ENCODE peak calls at places on chromosomes 3 and 15, in ten cellular contexts. D is B cell; C is iPS-NIHi11; W is gastrocnemius medialis; Z is hypothalamus; G is amniotic stem cell; N is type B pancreatic cell; S is CD8-positive, alpha-beta T cell; V is ELF-1; T is H54. E is an unnamed sample.

GRCh38 chr3:170517251-170517945 is 68.5 kb downstream of the SLC7A14 start:
- DNase-seq in D (no peak), C (no peak), W (no peak), Z (no peak), G (no peak), N (no peak), S (no peak), V (no peak), T (no peak), E (no peak)

GRCh38 chr3:98371853-98372252 is 18.2 kb downstream of the OR5K4 start:
- DNase-seq in D (no peak), C (no peak), W (no peak), Z (no peak), G (no peak), N (no peak), S (no peak), V (no peak), T (no peak), E (no peak)

GRCh38 chr3:194166682-194167479 is 30.9 kb downstream of the HES1 start:
- DNase-seq in D (no peak), C (no peak), W (no peak), Z (no peak), G (no peak), N (no peak), S (no peak), V (peak; percentile 54), T (no peak), E (peak; percentile 70)

GRCh38 chr15:74203914-74204431 is 1.4 kb upstream of the STRA6 start:
- DNase-seq in D (no peak), C (no peak), W (no peak), Z (no peak), G (peak; percentile 42), N (no peak), S (no peak), V (peak; percentile 84), T (no peak), E (peak; percentile 79)

GRCh38 chr15:44633603-44634002 is 29.9 kb downstream of the SPG11 start:
- DNase-seq in D (no peak), C (no peak), W (no peak), Z (no peak), G (no peak), N (no peak), S (no peak), V (no peak), T (no peak), E (no peak)

GRCh38 chr3:143977326-143978262 is 6.0 kb downstream of the DIPK2A start:
- DNase-seq in D (peak; percentile 18), C (no peak), W (no peak), Z (no peak), G (no peak), N (no peak), S (no peak), V (no peak), T (no peak), E (no peak)

GRCh38 chr3:48369685-48370329 is 2.2 kb upstream of the FBXW12 start:
- DNase-seq in D (no peak), C (no peak), W (no peak), Z (no peak), G (no peak), N (no peak), S (no peak), V (peak; percentile 8), T (no peak), E (no peak)

GRCh38 chr15:62757535-62757934 is 285.0 kb upstream of the TPM1 start:
- DNase-seq in D (no peak), C (no peak), W (no peak), Z (no peak), G (no peak), N (no peak), S (no peak), V (no peak), T (no peak), E (no peak)

E was measured in left cardiac atrium.